ENCODE peak calls at places on chromosomes 5 and 9, in seven cellular contexts. Y is lung, R is uterus, O is A549, U is adrenal gland, P is esophagus squamous epithelium, I is spleen. J is an unnamed sample. For H3K4me1, the result is how much of the 10 kb centered on the place peaks cover.

GRCh38 chr9:72322259-72322658 is 42.7 kb downstream of the ZFAND5 start:
- DNase-seq in R (no peak), Y (no peak), P (no peak), I (no peak), O (no peak), U (no peak), J (no peak)

GRCh38 chr5:25181249-25181648 is 536.5 kb upstream of the CDH10 start:
- DNase-seq in I (peak), P (no peak), O (no peak), R (no peak), Y (no peak), U (no peak), J (no peak)

GRCh38 chr5:64887910-64888309 is 119.2 kb downstream of the CWC27 start:
- DNase-seq in R (no peak), P (no peak), O (no peak), I (no peak), Y (no peak), U (no peak), J (no peak)

GRCh38 chr5:58545912-58546311 is 37.0 kb upstream of the RAB3C start:
- DNase-seq in O (peak), U (no peak), Y (no peak), R (no peak), P (no peak), I (no peak), J (peak)

GRCh38 chr5:129541648-129542251 is 81.7 kb downstream of the ADAMTS19 start:
- DNase-seq in I (no peak), O (no peak), U (no peak), P (no peak), Y (no peak), R (no peak), J (no peak)

GRCh38 chr5:82793808-82794419 is 283.3 kb downstream of the TMEM167A start:
- DNase-seq in U (peak), Y (peak), O (peak), I (no peak), R (no peak), P (no peak), J (peak)

GRCh38 chr9:133457748-133458147 is 2.0 kb upstream of the CACFD1 start:
- DNase-seq in O (no peak), Y (no peak), I (no peak), P (no peak), R (no peak), U (no peak), J (no peak)

GRCh38 chr9:76101472-76101871 is 211.0 kb downstream of the PCSK5 start:
- DNase-seq in I (no peak), Y (no peak), U (no peak), P (no peak), R (no peak), O (no peak), J (no peak)

GRCh38 chr5:32419791-32420190 is 24.7 kb downstream of the ZFR start:
- DNase-seq in O (no peak), I (no peak), P (no peak), Y (no peak), U (no peak), R (no peak), J (no peak)

GRCh38 chr5:133015466-133015865 is 10.9 kb downstream of the ZCCHC10 start:
- DNase-seq in O (no peak), I (no peak), Y (no peak), R (no peak), P (no peak), U (no peak), J (no peak)

GRCh38 chr9:111099199-111100005 is 61.1 kb upstream of the LPAR1 start:
- DNase-seq in I (no peak), P (no peak), U (no peak), O (no peak), R (no peak), Y (no peak), J (no peak)

GRCh38 chr5:167057665-167058064 is 1233.8 kb upstream of the WWC1 start:
- DNase-seq in O (no peak), P (no peak), Y (no peak), I (no peak), R (no peak), U (no peak), J (no peak)

GRCh38 chr9:82130331-82131042 is 141.9 kb downstream of the SPATA31D1 start:
- DNase-seq in U (no peak), P (no peak), O (no peak), R (no peak), I (peak), Y (no peak), J (no peak)

GRCh38 chr5:160188151-160188967 is 40.9 kb upstream of the FABP6 start:
- DNase-seq in I (peak), P (no peak), U (peak), O (peak), R (peak), Y (peak), J (peak)

GRCh38 chr5:82396871-82397514 is 118.8 kb upstream of the RPS23 start:
- DNase-seq in I (no peak), U (peak), O (peak), R (peak), P (no peak), Y (peak), J (peak)

GRCh38 chr5:142386151-142387021 is 61.6 kb upstream of the SPRY4 start:
- DNase-seq in O (no peak), Y (peak), R (no peak), U (no peak), P (no peak), I (no peak), J (no peak)

GRCh38 chr9:114499528-114499927 is 5.7 kb downstream of the WHRN start:
- DNase-seq in I (no peak), O (no peak), R (no peak), P (no peak), U (no peak), Y (no peak), J (no peak)

GRCh38 chr5:33824516-33825195 is 67.1 kb downstream of the ADAMTS12 start:
- DNase-seq in R (no peak), P (no peak), O (no peak), Y (no peak), I (no peak), U (peak), J (no peak)

GRCh38 chr5:157038568-157039187 is 20.2 kb downstream of the HAVCR1 start:
- DNase-seq in O (no peak), Y (no peak), U (no peak), R (no peak), I (no peak), P (no peak), J (no peak)

GRCh38 chr5:156137482-156137881 is 189.5 kb upstream of the SGCD start:
- DNase-seq in O (no peak), R (no peak), Y (no peak), I (no peak), U (no peak), P (no peak), J (no peak)

GRCh38 chr5:169873642-169874041 is 106.7 kb downstream of the INSYN2B start:
- DNase-seq in I (no peak), R (peak), U (peak), O (no peak), P (no peak), Y (no peak), J (peak)

GRCh38 chr5:27172708-27173107 is 134.3 kb upstream of the CDH9 start:
- DNase-seq in P (no peak), I (no peak), R (no peak), Y (no peak), O (no peak), U (no peak), J (no peak)

GRCh38 chr5:133460172-133460758 is 152.1 kb downstream of the FSTL4 start:
- DNase-seq in O (peak), R (no peak), P (no peak), Y (no peak), U (no peak), I (no peak), J (no peak)

GRCh38 chr5:99808657-99809230 is 726.4 kb upstream of the FAM174A start:
- DNase-seq in O (no peak), P (no peak), R (no peak), Y (no peak), U (no peak), I (no peak), J (no peak)

GRCh38 chr5:976849-977751 is 31.5 kb upstream of the NKD2 start:
- DNase-seq in R (no peak), Y (no peak), I (no peak), U (no peak), O (no peak), P (no peak), J (no peak)

GRCh38 chr5:101418735-101419134 is 515.7 kb upstream of the ST8SIA4 start:
- DNase-seq in O (no peak), R (no peak), P (no peak), Y (no peak), U (no peak), I (no peak), J (no peak)

GRCh38 chr9:134066546-134066922 is 1.3 kb downstream of the BRD3 start:
- DNase-seq in P (no peak), Y (no peak), R (no peak), O (peak), I (no peak), U (no peak), J (no peak)

GRCh38 chr5:132657676-132658382 is at the start of gene IL13:
- DNase-seq in U (no peak), O (no peak), P (no peak), I (no peak), R (no peak), Y (no peak), J (no peak)

GRCh38 chr5:53479656-53480473 is 564 bp upstream of the FST start:
- DNase-seq in Y (no peak), O (peak), R (peak), P (no peak), I (peak), U (peak), J (peak)

GRCh38 chr5:73789851-73790281 is 163.9 kb downstream of the ARHGEF28 start:
- DNase-seq in P (no peak), Y (no peak), I (no peak), R (no peak), O (no peak), U (no peak), J (no peak)

GRCh38 chr5:35488786-35489185 is 128.9 kb upstream of the SPEF2 start:
- DNase-seq in O (no peak), P (no peak), I (no peak), U (no peak), Y (no peak), R (no peak), J (no peak)

GRCh38 chr9:74942801-74943200 is 9.9 kb downstream of the C9orf40 start:
- DNase-seq in I (no peak), R (no peak), U (no peak), Y (no peak), P (no peak), O (no peak), J (no peak)

GRCh38 chr9:81318571-81318970 is 370.8 kb downstream of the TLE1 start:
- DNase-seq in O (peak), Y (no peak), I (no peak), R (no peak), U (no peak), P (no peak), J (no peak)

GRCh38 chr9:114317665-114318357 is 5.1 kb upstream of the ORM1 start:
- DNase-seq in I (peak), U (no peak), P (no peak), O (no peak), R (peak), Y (no peak), J (no peak)

DNA sequence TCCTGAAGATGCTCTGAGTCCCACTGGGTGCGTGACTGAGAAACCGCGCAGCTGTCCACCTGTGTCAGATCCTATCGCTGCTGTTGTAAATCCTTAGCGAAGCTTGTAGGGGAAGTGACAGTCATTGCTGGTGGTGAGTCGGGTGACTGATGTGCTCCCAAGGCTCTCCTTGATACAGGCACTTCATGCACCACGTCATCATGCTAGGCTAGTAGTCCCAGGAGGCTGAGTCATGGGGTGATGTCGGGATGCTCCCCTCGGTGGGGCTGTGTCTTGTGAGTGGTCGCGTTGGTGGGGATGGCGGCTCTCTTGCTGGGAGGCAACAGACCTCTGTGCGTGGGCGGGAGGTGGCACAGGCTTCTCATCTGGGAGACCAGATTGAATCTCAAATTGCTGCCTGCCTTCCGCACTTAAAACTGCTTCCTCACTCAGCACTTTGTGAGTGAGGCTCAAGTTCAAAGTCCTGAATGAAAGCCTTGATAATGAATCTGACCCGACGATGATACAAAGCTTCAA is 84.7 kb downstream of the CSNK1A1 start:
- DNase-seq in I (peak), R (peak), O (peak), Y (no peak), U (peak), P (no peak), J (no peak)
- H3K4me3 ChIP-seq in I (no peak), R (no peak), O (no peak), Y (no peak), U (no peak), P (no peak), J (no peak)

GRCh38 chr9:136003356-136004218 is 42.4 kb upstream of the UBAC1 start:
- DNase-seq in O (no peak), I (no peak), U (no peak), P (no peak), Y (no peak), R (no peak), J (no peak)

GRCh38 chr9:136006169-136006568 is 45.0 kb upstream of the UBAC1 start:
- DNase-seq in Y (no peak), U (no peak), P (no peak), R (no peak), I (no peak), O (no peak), J (no peak)

GRCh38 chr9:136002886-136003285 is 41.7 kb upstream of the UBAC1 start:
- DNase-seq in P (no peak), O (no peak), U (peak), Y (no peak), I (no peak), R (no peak), J (no peak)

GRCh38 chr9:136004712-136005111 is 43.5 kb upstream of the UBAC1 start:
- DNase-seq in P (no peak), Y (no peak), O (no peak), R (no peak), I (no peak), U (no peak), J (no peak)

DNA sequence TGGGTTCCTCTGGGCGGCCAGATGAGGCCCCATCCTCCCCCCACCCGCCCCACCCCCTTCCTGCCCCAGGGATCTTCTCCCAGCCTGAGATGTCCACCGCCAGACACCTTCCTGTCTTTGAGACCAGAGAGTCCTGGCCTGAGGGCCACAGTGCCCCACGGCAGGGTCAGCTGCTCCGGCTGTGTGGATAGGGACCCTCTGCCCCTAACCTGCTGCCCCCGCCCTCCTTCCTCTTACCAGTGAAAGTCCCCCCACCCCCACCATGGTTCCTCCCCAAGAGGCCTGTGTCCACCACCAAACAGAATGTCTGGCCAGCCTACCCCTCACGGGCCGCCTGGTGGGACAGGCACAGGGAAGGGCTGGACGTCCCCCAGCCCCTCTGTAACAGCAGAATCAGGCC is 43.0 kb upstream of the UBAC1 start:
- DNase-seq in R (no peak), I (no peak), O (no peak), Y (no peak), U (no peak), P (no peak), J (no peak)
- H3K4me1 ChIP-seq in R (under half), I (under half), O (under half), Y (under half), U (under half), P (half or more), J (under half)

GRCh38 chr5:41433552-41434181 is 76.7 kb downstream of the PLCXD3 start:
- DNase-seq in Y (no peak), I (no peak), P (no peak), O (no peak), R (no peak), U (peak), J (peak)
- TF ChIP-seq CTCF in Y (no peak), I (no peak), P (no peak), O (peak), R (no peak), U (peak), J (peak)

DNA sequence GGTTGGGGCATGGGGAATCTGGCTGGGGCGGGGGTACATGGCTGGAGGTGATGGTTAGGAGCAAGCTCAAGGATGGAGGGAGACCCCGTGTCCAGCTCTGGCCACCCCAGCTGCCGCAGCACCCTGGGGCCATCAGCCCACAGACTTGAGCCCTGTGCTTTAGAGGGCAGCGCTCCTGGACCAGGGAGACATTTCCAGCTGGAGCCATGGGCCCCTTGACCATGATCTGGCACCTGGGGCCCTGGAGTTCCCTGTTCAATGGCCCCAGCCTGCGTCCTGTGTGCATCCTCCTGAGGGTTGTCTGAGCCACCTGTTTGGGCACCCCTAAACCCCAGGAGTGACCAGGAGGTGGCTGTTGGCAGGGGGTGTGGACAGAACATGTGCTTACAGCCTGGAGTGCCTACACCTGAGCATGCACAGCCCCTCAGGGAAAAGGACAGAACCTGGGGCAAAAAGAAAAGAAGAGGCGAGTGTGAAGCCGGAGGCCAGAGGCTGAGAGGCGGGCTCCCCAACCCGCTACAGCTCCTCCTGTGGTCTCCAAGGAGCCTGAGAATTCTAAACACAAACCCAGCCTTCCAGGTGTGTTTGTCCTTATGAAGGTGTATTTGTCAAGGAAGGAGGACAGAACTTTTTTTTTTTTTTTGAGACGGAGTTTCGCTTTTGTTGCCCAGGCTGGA is 126.7 kb downstream of the C9orf50 start:
- DNase-seq in R (no peak), Y (no peak), I (no peak), O (no peak), U (no peak), P (no peak), J (peak)
- H3K4me3 ChIP-seq in R (no peak), Y (no peak), I (no peak), O (peak), U (no peak), P (no peak), J (no peak)

GRCh38 chr5:173330856-173331206 is 2.6 kb upstream of the STC2 start:
- DNase-seq in I (no peak), Y (no peak), U (no peak), P (no peak), O (no peak), R (no peak), J (no peak)
- H3K4me1 ChIP-seq in I (under half), Y (under half), U (under half), P (under half), O (under half), R (under half), J (under half)

GRCh38 chr9:138070815-138071214 is 193.2 kb downstream of the CACNA1B start:
- DNase-seq in R (no peak), Y (no peak), P (no peak), I (peak), O (no peak), U (no peak), J (no peak)

GRCh38 chr9:138071731-138072130 is 194.1 kb downstream of the CACNA1B start:
- DNase-seq in O (no peak), P (no peak), I (peak), Y (no peak), U (no peak), R (no peak), J (no peak)

GRCh38 chr9:138072161-138072842 is 194.7 kb downstream of the CACNA1B start:
- DNase-seq in R (no peak), Y (no peak), U (no peak), P (no peak), O (no peak), I (peak), J (no peak)

GRCh38 chr9:138069731-138070456 is 192.3 kb downstream of the CACNA1B start:
- DNase-seq in R (no peak), U (no peak), P (no peak), I (peak), Y (no peak), O (no peak), J (no peak)

GRCh38 chr9:138071292-138071691 is 193.7 kb downstream of the CACNA1B start:
- DNase-seq in Y (no peak), P (no peak), U (no peak), R (no peak), O (no peak), I (peak), J (no peak)
- TF ChIP-seq CTCF in Y (no peak), P (no peak), U (no peak), R (no peak), O (no peak), I (no peak), J (no peak)